ENCODE peak calls at places on chromosomes 2 and 18, in four cellular contexts. One of them, this sample, is unnamed.

GRCh38 chr2:105644174-105644980 is 100.3 kb upstream of the NCK2 start:
- DNase-seq in uterus: no peak
- DNase-seq in NCI-H345: no peak
- DNase-seq in substantia nigra: no peak
- DNase-seq in this sample: no peak

GRCh38 chr18:35949903-35950627 is 22.4 kb upstream of the RMP24 start:
- DNase-seq in substantia nigra: peak
- DNase-seq in uterus: peak
- DNase-seq in NCI-H345: peak
- DNase-seq in this sample: peak

GRCh38 chr18:27685807-27686412 is 491.0 kb downstream of the CDH2 start:
- DNase-seq in NCI-H345: peak
- DNase-seq in uterus: no peak
- DNase-seq in substantia nigra: no peak
- DNase-seq in this sample: no peak

GRCh38 chr2:69099541-69099940 is 86.6 kb downstream of the ANTXR1 start:
- DNase-seq in NCI-H345: no peak
- DNase-seq in substantia nigra: no peak
- DNase-seq in uterus: no peak
- DNase-seq in this sample: no peak

GRCh38 chr18:58788971-58789797 is 75.5 kb upstream of the ZNF532 start:
- DNase-seq in substantia nigra: no peak
- DNase-seq in NCI-H345: no peak
- DNase-seq in uterus: peak
- DNase-seq in this sample: peak

GRCh38 chr2:42238644-42239288 is 69.6 kb downstream of the EML4 start:
- DNase-seq in substantia nigra: no peak
- DNase-seq in uterus: peak
- DNase-seq in NCI-H345: peak
- DNase-seq in this sample: no peak

GRCh38 chr18:31555971-31556747 is 35.5 kb upstream of the TTR start:
- DNase-seq in uterus: peak
- DNase-seq in NCI-H345: peak
- DNase-seq in substantia nigra: no peak
- DNase-seq in this sample: no peak

GRCh38 chr18:8661754-8662573 is 43.4 kb upstream of the MTCL1 start:
- DNase-seq in substantia nigra: no peak
- DNase-seq in uterus: no peak
- DNase-seq in NCI-H345: peak
- DNase-seq in this sample: no peak

GRCh38 chr2:85704800-85705679 is 10.9 kb downstream of the GNLY start:
- DNase-seq in uterus: no peak
- DNase-seq in NCI-H345: no peak
- DNase-seq in substantia nigra: no peak
- DNase-seq in this sample: no peak

GRCh38 chr2:126513033-126513432 is 142.9 kb upstream of the GYPC start:
- DNase-seq in substantia nigra: no peak
- DNase-seq in uterus: no peak
- DNase-seq in NCI-H345: no peak
- DNase-seq in this sample: no peak

GRCh38 chr2:234363011-234363487 is 133.8 kb downstream of the ARL4C start:
- DNase-seq in NCI-H345: peak
- DNase-seq in uterus: no peak
- DNase-seq in substantia nigra: no peak
- DNase-seq in this sample: no peak

GRCh38 chr2:10659898-10660568 is 29.7 kb downstream of the NOL10 start:
- DNase-seq in uterus: peak
- DNase-seq in NCI-H345: peak
- DNase-seq in substantia nigra: no peak
- DNase-seq in this sample: no peak

GRCh38 chr2:28678175-28678855 is 73.3 kb upstream of the PPP1CB start:
- DNase-seq in NCI-H345: peak
- DNase-seq in substantia nigra: no peak
- DNase-seq in uterus: no peak
- DNase-seq in this sample: no peak

GRCh38 chr2:238462782-238463396 is 36.2 kb downstream of the ASB1 start:
- DNase-seq in substantia nigra: no peak
- DNase-seq in uterus: no peak
- DNase-seq in NCI-H345: peak
- DNase-seq in this sample: no peak

GRCh38 chr2:219426068-219426443 is 7.9 kb downstream of the DES start:
- DNase-seq in substantia nigra: no peak
- DNase-seq in uterus: peak
- DNase-seq in NCI-H345: no peak
- DNase-seq in this sample: no peak

GRCh38 chr18:44968336-44968735 is 287.6 kb downstream of the SETBP1 start:
- DNase-seq in uterus: no peak
- DNase-seq in substantia nigra: no peak
- DNase-seq in NCI-H345: no peak
- DNase-seq in this sample: no peak

GRCh38 chr2:141439524-141439923 is 691.3 kb downstream of the LRP1B start:
- DNase-seq in substantia nigra: no peak
- DNase-seq in NCI-H345: no peak
- DNase-seq in uterus: no peak
- DNase-seq in this sample: no peak

GRCh38 chr2:42957109-42958035 is 165.0 kb upstream of the HAAO start:
- DNase-seq in NCI-H345: no peak
- DNase-seq in uterus: no peak
- DNase-seq in substantia nigra: no peak
- DNase-seq in this sample: no peak

GRCh38 chr2:64325852-64326577 is 127.9 kb upstream of the LGALSL start:
- DNase-seq in NCI-H345: no peak
- DNase-seq in uterus: no peak
- DNase-seq in substantia nigra: no peak
- DNase-seq in this sample: no peak